ENCODE peak calls at places on chromosomes 13 and 19, in five cellular contexts. One of them, this sample, is unnamed. For H3K9me3 and H3K4me1, the result is how much of the 10 kb centered on the place peaks cover.

GRCh38 chr13:46359731-46360130 is 27.3 kb downstream of the RUBCNL start:
- DNase-seq in IMR-90: peak
- DNase-seq in fibroblast of lung: peak
- DNase-seq in CD8-positive, alpha-beta memory T cell: no peak
- DNase-seq in tibial nerve: no peak
- DNase-seq in this sample: no peak

GRCh38 chr13:74128171-74128767 is 5.9 kb downstream of the KLF12 start:
- DNase-seq in IMR-90: peak
- DNase-seq in fibroblast of lung: peak
- DNase-seq in CD8-positive, alpha-beta memory T cell: no peak
- DNase-seq in tibial nerve: no peak
- DNase-seq in this sample: no peak

GRCh38 chr13:98500963-98501421 is 75.9 kb downstream of the STK24 start:
- DNase-seq in IMR-90: no peak
- DNase-seq in fibroblast of lung: no peak
- DNase-seq in CD8-positive, alpha-beta memory T cell: no peak
- DNase-seq in tibial nerve: no peak
- DNase-seq in this sample: no peak

GRCh38 chr13:97946951-97947588 is 6.4 kb upstream of the IPO5 start:
- DNase-seq in IMR-90: peak
- DNase-seq in fibroblast of lung: peak
- DNase-seq in CD8-positive, alpha-beta memory T cell: no peak
- DNase-seq in tibial nerve: no peak
- DNase-seq in this sample: no peak

GRCh38 chr13:23928985-23929384 is 31.7 kb upstream of the C1QTNF9B start:
- DNase-seq in IMR-90: peak
- DNase-seq in fibroblast of lung: peak
- DNase-seq in CD8-positive, alpha-beta memory T cell: no peak
- DNase-seq in tibial nerve: no peak
- DNase-seq in this sample: no peak

GRCh38 chr13:62483774-62484173 is 1068.1 kb upstream of the PCDH20 start:
- DNase-seq in IMR-90: peak
- DNase-seq in fibroblast of lung: peak
- DNase-seq in CD8-positive, alpha-beta memory T cell: no peak
- DNase-seq in tibial nerve: no peak
- DNase-seq in this sample: no peak

GRCh38 chr19:6800991-6801396 is 28.5 kb downstream of the VAV1 start:
- DNase-seq in IMR-90: peak
- DNase-seq in fibroblast of lung: peak
- DNase-seq in CD8-positive, alpha-beta memory T cell: no peak
- DNase-seq in tibial nerve: no peak
- DNase-seq in this sample: no peak

GRCh38 chr19:2360876-2361232 is 789 bp downstream of the TMPRSS9 start:
- DNase-seq in IMR-90: no peak
- DNase-seq in fibroblast of lung: no peak
- DNase-seq in CD8-positive, alpha-beta memory T cell: no peak
- DNase-seq in tibial nerve: no peak
- DNase-seq in this sample: no peak

GRCh38 chr13:29081036-29081435 is 260.9 kb downstream of the MTUS2 start:
- DNase-seq in IMR-90: no peak
- DNase-seq in fibroblast of lung: no peak
- DNase-seq in CD8-positive, alpha-beta memory T cell: no peak
- DNase-seq in tibial nerve: no peak
- DNase-seq in this sample: no peak

GRCh38 chr19:30049844-30050667 is 108.0 kb downstream of the URI1 start:
- DNase-seq in IMR-90: no peak
- DNase-seq in fibroblast of lung: no peak
- DNase-seq in CD8-positive, alpha-beta memory T cell: no peak
- DNase-seq in tibial nerve: no peak
- DNase-seq in this sample: no peak

GRCh38 chr13:99366075-99366987 is 59.1 kb upstream of the GPR183 start:
- DNase-seq in IMR-90: no peak
- DNase-seq in fibroblast of lung: no peak
- DNase-seq in CD8-positive, alpha-beta memory T cell: no peak
- DNase-seq in tibial nerve: no peak
- DNase-seq in this sample: no peak

GRCh38 chr13:104953588-104953987 is 1581.9 kb downstream of the EFNB2 start:
- DNase-seq in IMR-90: no peak
- DNase-seq in fibroblast of lung: no peak
- DNase-seq in CD8-positive, alpha-beta memory T cell: no peak
- DNase-seq in tibial nerve: no peak
- DNase-seq in this sample: no peak

GRCh38 chr13:79037197-79037596 is 368.9 kb downstream of the RBM26 start:
- DNase-seq in IMR-90: no peak
- DNase-seq in fibroblast of lung: no peak
- DNase-seq in CD8-positive, alpha-beta memory T cell: no peak
- DNase-seq in tibial nerve: no peak
- DNase-seq in this sample: no peak

GRCh38 chr13:110825516-110825915 is 89.4 kb downstream of the ANKRD10 start:
- DNase-seq in IMR-90: no peak
- DNase-seq in fibroblast of lung: no peak
- DNase-seq in CD8-positive, alpha-beta memory T cell: no peak
- DNase-seq in tibial nerve: no peak
- DNase-seq in this sample: no peak

GRCh38 chr13:69199664-69200063 is 908.0 kb upstream of the ATXN8OS start:
- DNase-seq in IMR-90: no peak
- DNase-seq in fibroblast of lung: no peak
- DNase-seq in CD8-positive, alpha-beta memory T cell: no peak
- DNase-seq in tibial nerve: no peak
- DNase-seq in this sample: no peak

GRCh38 chr13:36096411-36097184 is 34.6 kb downstream of the DCLK1 start:
- DNase-seq in IMR-90: no peak
- DNase-seq in fibroblast of lung: peak
- DNase-seq in CD8-positive, alpha-beta memory T cell: no peak
- DNase-seq in tibial nerve: no peak
- DNase-seq in this sample: no peak

GRCh38 chr13:46948338-46948737 is 51.5 kb upstream of the HTR2A start:
- DNase-seq in IMR-90: no peak
- DNase-seq in fibroblast of lung: no peak
- DNase-seq in CD8-positive, alpha-beta memory T cell: no peak
- DNase-seq in tibial nerve: no peak
- DNase-seq in this sample: no peak

GRCh38 chr13:31322702-31323101 is 122.9 kb downstream of the B3GLCT start:
- DNase-seq in IMR-90: no peak
- DNase-seq in fibroblast of lung: no peak
- DNase-seq in CD8-positive, alpha-beta memory T cell: no peak
- DNase-seq in tibial nerve: no peak
- DNase-seq in this sample: no peak

GRCh38 chr19:44741841-44742352 is 6.6 kb upstream of the BCL3 start:
- DNase-seq in IMR-90: peak
- DNase-seq in fibroblast of lung: peak
- DNase-seq in CD8-positive, alpha-beta memory T cell: no peak
- DNase-seq in tibial nerve: peak
- DNase-seq in this sample: no peak

GRCh38 chr13:61695147-61695546 is 279.5 kb upstream of the PCDH20 start:
- DNase-seq in IMR-90: no peak
- DNase-seq in fibroblast of lung: peak
- DNase-seq in CD8-positive, alpha-beta memory T cell: no peak
- DNase-seq in tibial nerve: no peak
- DNase-seq in this sample: no peak

GRCh38 chr19:825897-826640 is 1.6 kb upstream of the AZU1 start:
- DNase-seq in IMR-90: no peak
- DNase-seq in fibroblast of lung: no peak
- DNase-seq in CD8-positive, alpha-beta memory T cell: no peak
- DNase-seq in tibial nerve: no peak
- DNase-seq in this sample: no peak

GRCh38 chr19:29845576-29846176 is 33.9 kb downstream of the CCNE1 start:
- DNase-seq in IMR-90: peak
- DNase-seq in fibroblast of lung: peak
- DNase-seq in CD8-positive, alpha-beta memory T cell: peak
- DNase-seq in tibial nerve: no peak
- DNase-seq in this sample: no peak

GRCh38 chr13:77507931-77508776 is 27.4 kb upstream of the SCEL start:
- DNase-seq in IMR-90: peak
- DNase-seq in fibroblast of lung: peak
- DNase-seq in CD8-positive, alpha-beta memory T cell: no peak
- DNase-seq in tibial nerve: no peak
- DNase-seq in this sample: no peak

GRCh38 chr13:99281811-99282263 is 23.7 kb upstream of the GPR18 start:
- DNase-seq in IMR-90: no peak
- DNase-seq in fibroblast of lung: no peak
- DNase-seq in CD8-positive, alpha-beta memory T cell: peak
- DNase-seq in tibial nerve: peak
- DNase-seq in this sample: no peak

GRCh38 chr13:100560498-100561215 is 27.9 kb downstream of the GGACT start:
- DNase-seq in IMR-90: no peak
- DNase-seq in fibroblast of lung: no peak
- DNase-seq in CD8-positive, alpha-beta memory T cell: no peak
- DNase-seq in tibial nerve: no peak
- DNase-seq in this sample: no peak

GRCh38 chr19:30310806-30311121 is 61.4 kb upstream of the ZNF536 start:
- DNase-seq in IMR-90: no peak
- DNase-seq in fibroblast of lung: no peak
- DNase-seq in CD8-positive, alpha-beta memory T cell: no peak
- DNase-seq in tibial nerve: no peak
- DNase-seq in this sample: no peak

GRCh38 chr13:71005919-71006318 is 861.1 kb downstream of the DACH1 start:
- DNase-seq in IMR-90: no peak
- DNase-seq in fibroblast of lung: no peak
- DNase-seq in CD8-positive, alpha-beta memory T cell: no peak
- DNase-seq in tibial nerve: no peak
- DNase-seq in this sample: no peak

DNA sequence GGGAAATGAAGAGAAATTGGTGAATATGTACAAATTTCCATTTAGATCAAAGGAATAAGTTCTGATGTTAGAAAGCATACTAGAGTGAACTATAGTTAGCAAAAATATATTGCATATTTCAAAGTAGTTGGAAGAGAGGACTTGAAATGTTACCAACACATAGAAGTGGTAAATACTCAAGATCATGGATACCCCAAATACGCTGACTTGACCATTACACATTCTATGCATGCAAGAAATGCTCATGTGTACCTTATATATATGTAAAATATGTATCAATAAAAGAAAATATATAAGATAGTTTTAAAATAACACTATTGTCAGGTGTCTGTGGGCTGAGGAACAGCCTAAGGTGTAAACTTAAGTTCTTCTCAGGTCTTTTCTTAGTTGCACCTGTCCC is 14.6 kb upstream of the ZNF491 start:
- DNase-seq in IMR-90: no peak
- DNase-seq in fibroblast of lung: no peak
- DNase-seq in CD8-positive, alpha-beta memory T cell: no peak
- DNase-seq in tibial nerve: no peak
- DNase-seq in this sample: no peak
- H3K9me3 ChIP-seq in IMR-90: half or more
- H3K9me3 ChIP-seq in fibroblast of lung: under half
- H3K9me3 ChIP-seq in CD8-positive, alpha-beta memory T cell: half or more
- H3K9me3 ChIP-seq in tibial nerve: half or more
- H3K9me3 ChIP-seq in this sample: under half

GRCh38 chr19:11019824-11020223 is 59.0 kb downstream of the SMARCA4 start:
- DNase-seq in IMR-90: no peak
- DNase-seq in fibroblast of lung: peak
- DNase-seq in CD8-positive, alpha-beta memory T cell: no peak
- DNase-seq in tibial nerve: no peak
- DNase-seq in this sample: no peak

GRCh38 chr19:11018179-11018578 is 57.3 kb downstream of the SMARCA4 start:
- DNase-seq in IMR-90: no peak
- DNase-seq in fibroblast of lung: peak
- DNase-seq in CD8-positive, alpha-beta memory T cell: no peak
- DNase-seq in tibial nerve: no peak
- DNase-seq in this sample: no peak

GRCh38 chr19:11020423-11020822 is 59.6 kb downstream of the SMARCA4 start:
- DNase-seq in IMR-90: no peak
- DNase-seq in fibroblast of lung: no peak
- DNase-seq in CD8-positive, alpha-beta memory T cell: no peak
- DNase-seq in tibial nerve: no peak
- DNase-seq in this sample: no peak

GRCh38 chr19:11018743-11019142 is 57.9 kb downstream of the SMARCA4 start:
- DNase-seq in IMR-90: no peak
- DNase-seq in fibroblast of lung: no peak
- DNase-seq in CD8-positive, alpha-beta memory T cell: no peak
- DNase-seq in tibial nerve: no peak
- DNase-seq in this sample: no peak

GRCh38 chr19:11019262-11019661 is 58.4 kb downstream of the SMARCA4 start:
- DNase-seq in IMR-90: no peak
- DNase-seq in fibroblast of lung: no peak
- DNase-seq in CD8-positive, alpha-beta memory T cell: no peak
- DNase-seq in tibial nerve: no peak
- DNase-seq in this sample: no peak
- H3K4me1 ChIP-seq in IMR-90: under half
- H3K4me1 ChIP-seq in fibroblast of lung: under half
- H3K4me1 ChIP-seq in CD8-positive, alpha-beta memory T cell: under half
- H3K4me1 ChIP-seq in tibial nerve: under half
- H3K4me1 ChIP-seq in this sample: under half

GRCh38 chr19:23978068-23978467 is 63.4 kb downstream of the ZNF726 start:
- DNase-seq in IMR-90: no peak
- DNase-seq in fibroblast of lung: no peak
- DNase-seq in CD8-positive, alpha-beta memory T cell: no peak
- DNase-seq in tibial nerve: no peak
- DNase-seq in this sample: no peak
- H3K9me3 ChIP-seq in IMR-90: under half
- H3K9me3 ChIP-seq in fibroblast of lung: under half
- H3K9me3 ChIP-seq in CD8-positive, alpha-beta memory T cell: under half
- H3K9me3 ChIP-seq in tibial nerve: under half
- H3K9me3 ChIP-seq in this sample: under half

GRCh38 chr19:21321134-21321533 is 8.1 kb downstream of the ZNF708 start:
- DNase-seq in IMR-90: no peak
- DNase-seq in fibroblast of lung: peak
- DNase-seq in CD8-positive, alpha-beta memory T cell: no peak
- DNase-seq in tibial nerve: no peak
- DNase-seq in this sample: no peak
- H3K4me1 ChIP-seq in IMR-90: under half
- H3K4me1 ChIP-seq in fibroblast of lung: under half
- H3K4me1 ChIP-seq in CD8-positive, alpha-beta memory T cell: under half
- H3K4me1 ChIP-seq in tibial nerve: under half
- H3K4me1 ChIP-seq in this sample: under half

GRCh38 chr13:103525530-103525929 is 459.3 kb upstream of the SLC10A2 start:
- DNase-seq in IMR-90: no peak
- DNase-seq in fibroblast of lung: no peak
- DNase-seq in CD8-positive, alpha-beta memory T cell: no peak
- DNase-seq in tibial nerve: no peak
- DNase-seq in this sample: no peak
- H3K9me3 ChIP-seq in IMR-90: under half
- H3K9me3 ChIP-seq in fibroblast of lung: under half
- H3K9me3 ChIP-seq in CD8-positive, alpha-beta memory T cell: under half
- H3K9me3 ChIP-seq in tibial nerve: under half
- H3K9me3 ChIP-seq in this sample: under half

GRCh38 chr13:33213024-33213795 is 72.3 kb downstream of the STARD13 start:
- DNase-seq in IMR-90: no peak
- DNase-seq in fibroblast of lung: peak
- DNase-seq in CD8-positive, alpha-beta memory T cell: no peak
- DNase-seq in tibial nerve: no peak
- DNase-seq in this sample: no peak
- H3K4me1 ChIP-seq in IMR-90: under half
- H3K4me1 ChIP-seq in fibroblast of lung: under half
- H3K4me1 ChIP-seq in CD8-positive, alpha-beta memory T cell: under half
- H3K4me1 ChIP-seq in tibial nerve: under half
- H3K4me1 ChIP-seq in this sample: under half

GRCh38 chr19:18508585-18508984 is 13.3 kb downstream of the ELL start:
- DNase-seq in IMR-90: no peak
- DNase-seq in fibroblast of lung: no peak
- DNase-seq in CD8-positive, alpha-beta memory T cell: no peak
- DNase-seq in tibial nerve: no peak
- DNase-seq in this sample: no peak
- H3K9me3 ChIP-seq in IMR-90: under half
- H3K9me3 ChIP-seq in fibroblast of lung: under half
- H3K9me3 ChIP-seq in CD8-positive, alpha-beta memory T cell: under half
- H3K9me3 ChIP-seq in tibial nerve: under half
- H3K9me3 ChIP-seq in this sample: under half

This sample was measured in iPS DF 6.9.